ENCODE peak calls at places on chromosomes 3 and 15, in eight cellular contexts. W is GM23248, O is tibial nerve, K is uterus, J is A673, C is transverse colon, Z is heart left ventricle, L is heart right ventricle. R is an unnamed sample.

GRCh38 chr3:129985113-129985512 is 10.6 kb downstream of the TRH start:
- DNase-seq in W (no peak), Z (no peak), L (no peak), O (no peak), J (no peak), C (no peak), K (no peak), R (no peak)

GRCh38 chr3:49032646-49033304 is 3.6 kb upstream of the IMPDH2 start:
- DNase-seq in W (peak; percentile 29), J (no peak), C (no peak), O (no peak), Z (no peak), K (peak; percentile 26), L (no peak), R (no peak)

GRCh38 chr3:72288955-72289707 is 504.2 kb upstream of the PROK2 start:
- DNase-seq in L (peak; percentile 25), W (peak; percentile 67), O (no peak), Z (peak; percentile 38), J (peak; percentile 60), C (no peak), K (peak; percentile 52), R (peak; percentile 78)

GRCh38 chr15:59002418-59002859 is 15.0 kb downstream of the RNF111 start:
- DNase-seq in L (no peak), O (no peak), K (no peak), W (no peak), C (no peak), J (no peak), Z (no peak), R (no peak)

GRCh38 chr3:65741540-65741939 is 297.2 kb downstream of the MAGI1 start:
- DNase-seq in Z (no peak), C (no peak), L (no peak), J (no peak), K (no peak), O (no peak), W (no peak), R (no peak)

GRCh38 chr3:171854649-171855305 is 11.6 kb downstream of the TMEM212 start:
- DNase-seq in O (no peak), K (no peak), J (no peak), W (no peak), L (no peak), C (no peak), Z (no peak), R (no peak)

GRCh38 chr15:39670687-39671086 is 89.8 kb downstream of the THBS1 start:
- DNase-seq in W (no peak), C (no peak), Z (no peak), K (no peak), J (no peak), L (no peak), O (no peak), R (no peak)

GRCh38 chr3:13125092-13126015 is 52.1 kb upstream of the IQSEC1 start:
- DNase-seq in L (no peak), C (no peak), K (no peak), O (no peak), W (no peak), Z (no peak), J (no peak), R (peak; percentile 60)

GRCh38 chr3:94525039-94525438 is 462.2 kb downstream of the NSUN3 start:
- DNase-seq in Z (no peak), L (peak; percentile 5), W (no peak), C (no peak), J (peak; percentile 49), O (no peak), K (no peak), R (no peak)

GRCh38 chr3:184590795-184591194 is 29.2 kb downstream of the EPHB3 start:
- DNase-seq in O (no peak), Z (no peak), K (no peak), J (peak; percentile 47), L (no peak), W (no peak), C (no peak), R (peak; percentile 55)

GRCh38 chr15:80026754-80027153 is 32.7 kb upstream of the ZFAND6 start:
- DNase-seq in K (no peak), J (no peak), Z (no peak), O (no peak), W (no peak), C (no peak), L (no peak), R (no peak)

GRCh38 chr3:67774676-67775075 is 120.3 kb upstream of the SUCLG2 start:
- DNase-seq in Z (no peak), C (no peak), O (no peak), L (no peak), J (no peak), K (no peak), W (no peak), R (no peak)

GRCh38 chr3:9602620-9603019 is 46.7 kb upstream of the MTMR14 start:
- DNase-seq in C (no peak), J (no peak), K (no peak), Z (no peak), L (no peak), O (no peak), W (no peak), R (no peak)

GRCh38 chr3:9598783-9599387 is 45.3 kb upstream of the LHFPL4 start:
- DNase-seq in C (no peak), L (no peak), J (no peak), W (no peak), Z (no peak), K (no peak), O (no peak), R (no peak)

GRCh38 chr3:9606108-9606507 is 43.2 kb upstream of the MTMR14 start:
- DNase-seq in K (no peak), C (no peak), J (no peak), O (no peak), W (no peak), Z (no peak), L (no peak), R (no peak)

GRCh38 chr3:9595877-9596276 is 42.3 kb upstream of the LHFPL4 start:
- DNase-seq in C (peak; percentile 43), W (no peak), K (no peak), L (no peak), Z (no peak), J (no peak), O (no peak), R (no peak)

DNA sequence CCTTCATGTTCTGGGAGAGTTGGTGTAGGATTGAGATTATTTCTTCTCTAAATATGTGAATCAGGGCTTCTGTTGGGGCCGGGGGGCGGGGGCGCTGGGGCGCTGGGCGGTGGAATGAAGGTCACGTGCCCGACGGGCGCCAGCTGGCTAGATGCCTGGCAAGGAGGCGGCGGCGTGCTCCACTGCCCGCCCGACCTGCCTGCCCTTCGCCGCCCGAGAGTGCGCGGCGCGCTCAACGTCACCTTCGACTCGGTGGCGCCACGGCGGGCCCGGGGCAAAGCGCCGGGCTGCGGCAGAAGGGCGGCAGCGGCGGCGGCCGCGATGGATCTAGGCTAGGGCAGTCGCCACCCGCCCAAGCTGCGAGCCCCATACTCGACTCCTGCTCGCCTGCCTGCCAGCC is 47.0 kb upstream of the LHFPL4 start:
- DNase-seq in K (no peak), J (no peak), Z (peak; percentile 52), O (no peak), W (peak; percentile 34), C (peak; percentile 67), L (peak; percentile 52), R (peak; percentile 76)
- H3K27ac ChIP-seq in K (no peak overlapping the region), J (no peak overlapping the region), Z (no peak overlapping the region), O (no peak overlapping the region), W (no peak overlapping the region), C (no peak overlapping the region), L (no peak overlapping the region), R (peak overlapping the region; percentile 71)

GRCh38 chr15:74603026-74603788 is 12.4 kb upstream of the CLK3 start:
- DNase-seq in L (no peak), K (no peak), O (no peak), Z (no peak), J (no peak), W (no peak), C (no peak), R (no peak)

GRCh38 chr15:74599156-74599555 is 16.5 kb upstream of the CLK3 start:
- DNase-seq in J (no peak), C (no peak), Z (no peak), W (no peak), K (no peak), L (no peak), O (no peak), R (no peak)

GRCh38 chr15:74594455-74594854 is 21.2 kb upstream of the CLK3 start:
- DNase-seq in J (no peak), O (no peak), Z (no peak), K (no peak), L (no peak), W (no peak), C (no peak), R (peak; percentile 48)

GRCh38 chr15:74595271-74595670 is 20.4 kb upstream of the CLK3 start:
- DNase-seq in W (no peak), O (no peak), Z (no peak), C (no peak), K (no peak), L (no peak), J (no peak), R (peak; percentile 36)

DNA sequence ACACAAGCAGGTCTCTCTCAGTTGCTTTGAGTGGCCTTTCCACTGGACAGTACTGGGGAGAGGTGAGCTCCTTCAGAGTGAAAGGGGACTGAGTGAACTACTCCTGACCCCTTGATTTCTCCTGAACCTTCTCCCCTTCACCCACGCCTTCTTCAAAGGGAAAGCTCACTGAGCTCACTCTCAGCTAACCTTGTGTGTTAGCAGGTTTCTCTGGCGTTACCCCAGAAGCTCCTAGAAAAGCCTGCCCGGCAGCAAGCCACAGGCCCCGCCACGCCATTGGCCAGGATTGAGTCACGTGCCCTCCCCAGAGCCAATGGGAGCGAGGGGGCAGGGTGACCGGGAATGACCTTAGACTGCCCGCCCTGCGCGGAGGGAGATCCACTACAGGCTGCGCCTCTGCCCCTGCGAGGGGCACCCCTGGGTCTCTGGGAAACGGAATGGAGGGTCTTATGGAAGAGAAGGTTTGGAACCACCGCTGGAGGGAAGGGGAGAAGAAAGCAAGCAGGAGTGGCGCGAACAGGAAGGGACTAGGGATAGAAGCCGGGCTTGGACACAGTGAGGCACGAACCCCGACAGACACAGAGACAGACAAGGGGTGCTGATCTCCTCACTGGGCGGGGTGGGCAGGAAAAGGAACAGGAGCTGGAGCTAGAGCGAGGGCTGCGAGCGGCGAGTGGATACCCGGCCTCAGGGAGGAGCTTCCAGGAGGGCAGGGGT is 17.4 kb upstream of the CLK3 start:
- DNase-seq in C (peak; percentile 95), J (peak; percentile 74), L (peak; percentile 96), O (peak; percentile 92), W (peak; percentile 94), Z (peak; percentile 96), K (peak; percentile 93), R (peak; percentile 97)
- H3K27ac ChIP-seq in C (peak overlapping the region; percentile 91), J (peak overlapping the region; percentile 62), L (peak overlapping the region; percentile 73), O (peak overlapping the region; percentile 88), W (peak overlapping the region; percentile 51), Z (peak overlapping the region; percentile 89), K (peak overlapping the region; percentile 88), R (peak overlapping the region; percentile 87)

GRCh38 chr3:62961874-62962556 is 86.8 kb upstream of the CADPS start:
- DNase-seq in L (no peak), W (no peak), J (no peak), Z (no peak), O (no peak), K (no peak), C (no peak), R (no peak)
- H3K27ac ChIP-seq in L (no peak overlapping the region), W (no peak overlapping the region), J (no peak overlapping the region), Z (no peak overlapping the region), O (no peak overlapping the region), K (no peak overlapping the region), C (no peak overlapping the region), R (no peak overlapping the region)

DNA sequence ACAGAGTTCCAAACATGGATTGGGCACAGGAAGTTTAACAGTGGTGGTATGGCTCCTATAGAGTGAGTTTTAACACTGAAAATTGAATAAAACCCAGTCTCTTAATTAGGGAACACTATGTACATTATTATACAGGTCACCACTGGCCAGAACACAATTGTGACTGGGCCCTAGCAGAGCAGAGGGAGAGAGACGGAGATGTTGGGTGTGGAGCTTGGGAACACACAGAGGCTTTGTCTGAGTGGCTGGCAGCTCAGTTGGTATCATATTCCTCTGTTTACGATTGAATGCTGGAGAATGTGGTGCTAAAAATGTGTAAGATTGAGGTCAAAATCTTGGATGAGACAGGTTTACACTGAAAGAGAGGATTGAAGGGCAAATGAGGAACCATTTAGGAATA is 6.8 kb upstream of the MOBP start:
- DNase-seq in Z (no peak), W (no peak), K (no peak), O (no peak), C (peak; percentile 23), L (no peak), J (no peak), R (no peak)
- H3K27ac ChIP-seq in Z (no peak overlapping the region), W (no peak overlapping the region), K (no peak overlapping the region), O (peak overlapping the region; percentile 71), C (no peak overlapping the region), L (no peak overlapping the region), J (no peak overlapping the region), R (no peak overlapping the region)

R was measured in kidney.